ENCODE peak calls at places on chromosomes 4 and X, in six cellular contexts. One of them, this sample, is unnamed.

GRCh38 chr4:126750723-126751122 is 882.0 kb upstream of the INTU start:
- DNase-seq in stimulated activated naive CD8-positive, alpha-beta T cell treated with anti-CD3 and anti-CD28 coated beads, Interleukin-15, Interleukin-2, amounts not matched to agents 100 U/mL and 50 U/mL, for 24 hours: no peak
- DNase-seq in T-helper 2 cell: no peak
- DNase-seq in NCI-H1930: no peak
- DNase-seq in neuronal stem cell: no peak
- DNase-seq in NCI-H748 treated with DMSO at 0.1 percent for 48 hours: no peak
- DNase-seq in this sample: no peak

GRCh38 chr4:82125863-82126297 is 247.9 kb downstream of the HNRNPD start:
- DNase-seq in stimulated activated naive CD8-positive, alpha-beta T cell treated with anti-CD3 and anti-CD28 coated beads, Interleukin-15, Interleukin-2, amounts not matched to agents 100 U/mL and 50 U/mL, for 24 hours: no peak
- DNase-seq in T-helper 2 cell: no peak
- DNase-seq in NCI-H1930: no peak
- DNase-seq in neuronal stem cell: no peak
- DNase-seq in NCI-H748 treated with DMSO at 0.1 percent for 48 hours: no peak
- DNase-seq in this sample: no peak

GRCh38 chr4:3417448-3417847 is 24.3 kb upstream of the HGFAC start:
- DNase-seq in stimulated activated naive CD8-positive, alpha-beta T cell treated with anti-CD3 and anti-CD28 coated beads, Interleukin-15, Interleukin-2, amounts not matched to agents 100 U/mL and 50 U/mL, for 24 hours: no peak
- DNase-seq in T-helper 2 cell: no peak
- DNase-seq in NCI-H1930: no peak
- DNase-seq in neuronal stem cell: no peak
- DNase-seq in NCI-H748 treated with DMSO at 0.1 percent for 48 hours: no peak
- DNase-seq in this sample: no peak

GRCh38 chrX:22220941-22221340 is 51.8 kb upstream of the CBLL2 start:
- DNase-seq in stimulated activated naive CD8-positive, alpha-beta T cell treated with anti-CD3 and anti-CD28 coated beads, Interleukin-15, Interleukin-2, amounts not matched to agents 100 U/mL and 50 U/mL, for 24 hours: no peak
- DNase-seq in T-helper 2 cell: no peak
- DNase-seq in NCI-H1930: no peak
- DNase-seq in neuronal stem cell: no peak
- DNase-seq in NCI-H748 treated with DMSO at 0.1 percent for 48 hours: no peak
- DNase-seq in this sample: no peak

GRCh38 chr4:138114434-138114833 is 127.7 kb downstream of the SLC7A11 start:
- DNase-seq in stimulated activated naive CD8-positive, alpha-beta T cell treated with anti-CD3 and anti-CD28 coated beads, Interleukin-15, Interleukin-2, amounts not matched to agents 100 U/mL and 50 U/mL, for 24 hours: no peak
- DNase-seq in T-helper 2 cell: no peak
- DNase-seq in NCI-H1930: no peak
- DNase-seq in neuronal stem cell: no peak
- DNase-seq in NCI-H748 treated with DMSO at 0.1 percent for 48 hours: no peak
- DNase-seq in this sample: no peak

GRCh38 chrX:119690921-119691716 is 1.8 kb downstream of the SEPTIN6 start:
- DNase-seq in stimulated activated naive CD8-positive, alpha-beta T cell treated with anti-CD3 and anti-CD28 coated beads, Interleukin-15, Interleukin-2, amounts not matched to agents 100 U/mL and 50 U/mL, for 24 hours: peak; percentile 63
- DNase-seq in T-helper 2 cell: peak; percentile 57
- DNase-seq in NCI-H1930: no peak
- DNase-seq in neuronal stem cell: no peak
- DNase-seq in NCI-H748 treated with DMSO at 0.1 percent for 48 hours: no peak
- DNase-seq in this sample: no peak

GRCh38 chrX:51292421-51292820 is 40.2 kb upstream of the NUDT10 start:
- DNase-seq in stimulated activated naive CD8-positive, alpha-beta T cell treated with anti-CD3 and anti-CD28 coated beads, Interleukin-15, Interleukin-2, amounts not matched to agents 100 U/mL and 50 U/mL, for 24 hours: no peak
- DNase-seq in T-helper 2 cell: no peak
- DNase-seq in NCI-H1930: no peak
- DNase-seq in neuronal stem cell: no peak
- DNase-seq in NCI-H748 treated with DMSO at 0.1 percent for 48 hours: no peak
- DNase-seq in this sample: no peak

GRCh38 chr4:120062663-120063195 is 3.9 kb downstream of the MAD2L1 start:
- DNase-seq in stimulated activated naive CD8-positive, alpha-beta T cell treated with anti-CD3 and anti-CD28 coated beads, Interleukin-15, Interleukin-2, amounts not matched to agents 100 U/mL and 50 U/mL, for 24 hours: no peak
- DNase-seq in T-helper 2 cell: no peak
- DNase-seq in NCI-H1930: no peak
- DNase-seq in neuronal stem cell: no peak
- DNase-seq in NCI-H748 treated with DMSO at 0.1 percent for 48 hours: no peak
- DNase-seq in this sample: no peak

GRCh38 chr4:69787879-69788278 is 27.5 kb upstream of the SULT1B1 start:
- DNase-seq in stimulated activated naive CD8-positive, alpha-beta T cell treated with anti-CD3 and anti-CD28 coated beads, Interleukin-15, Interleukin-2, amounts not matched to agents 100 U/mL and 50 U/mL, for 24 hours: no peak
- DNase-seq in T-helper 2 cell: no peak
- DNase-seq in NCI-H1930: no peak
- DNase-seq in neuronal stem cell: no peak
- DNase-seq in NCI-H748 treated with DMSO at 0.1 percent for 48 hours: no peak
- DNase-seq in this sample: no peak

GRCh38 chrX:47590984-47591383 is 8.7 kb downstream of the TIMP1 start:
- DNase-seq in stimulated activated naive CD8-positive, alpha-beta T cell treated with anti-CD3 and anti-CD28 coated beads, Interleukin-15, Interleukin-2, amounts not matched to agents 100 U/mL and 50 U/mL, for 24 hours: no peak
- DNase-seq in T-helper 2 cell: no peak
- DNase-seq in NCI-H1930: no peak
- DNase-seq in neuronal stem cell: no peak
- DNase-seq in NCI-H748 treated with DMSO at 0.1 percent for 48 hours: no peak
- DNase-seq in this sample: no peak

GRCh38 chr4:25253072-25253447 is 19.2 kb downstream of the PI4K2B start:
- DNase-seq in stimulated activated naive CD8-positive, alpha-beta T cell treated with anti-CD3 and anti-CD28 coated beads, Interleukin-15, Interleukin-2, amounts not matched to agents 100 U/mL and 50 U/mL, for 24 hours: no peak
- DNase-seq in T-helper 2 cell: no peak
- DNase-seq in NCI-H1930: no peak
- DNase-seq in neuronal stem cell: no peak
- DNase-seq in NCI-H748 treated with DMSO at 0.1 percent for 48 hours: no peak
- DNase-seq in this sample: no peak

GRCh38 chr4:94469221-94469784 is 17.6 kb downstream of the PDLIM5 start:
- DNase-seq in stimulated activated naive CD8-positive, alpha-beta T cell treated with anti-CD3 and anti-CD28 coated beads, Interleukin-15, Interleukin-2, amounts not matched to agents 100 U/mL and 50 U/mL, for 24 hours: no peak
- DNase-seq in T-helper 2 cell: no peak
- DNase-seq in NCI-H1930: no peak
- DNase-seq in neuronal stem cell: no peak
- DNase-seq in NCI-H748 treated with DMSO at 0.1 percent for 48 hours: no peak
- DNase-seq in this sample: no peak

GRCh38 chrX:65745992-65746391 is 78.5 kb downstream of the MSN start:
- DNase-seq in stimulated activated naive CD8-positive, alpha-beta T cell treated with anti-CD3 and anti-CD28 coated beads, Interleukin-15, Interleukin-2, amounts not matched to agents 100 U/mL and 50 U/mL, for 24 hours: no peak
- DNase-seq in T-helper 2 cell: no peak
- DNase-seq in NCI-H1930: no peak
- DNase-seq in neuronal stem cell: no peak
- DNase-seq in NCI-H748 treated with DMSO at 0.1 percent for 48 hours: no peak
- DNase-seq in this sample: no peak

GRCh38 chr4:185711764-185712163 is 100.2 kb downstream of the SORBS2 start:
- DNase-seq in stimulated activated naive CD8-positive, alpha-beta T cell treated with anti-CD3 and anti-CD28 coated beads, Interleukin-15, Interleukin-2, amounts not matched to agents 100 U/mL and 50 U/mL, for 24 hours: no peak
- DNase-seq in T-helper 2 cell: no peak
- DNase-seq in NCI-H1930: no peak
- DNase-seq in neuronal stem cell: no peak
- DNase-seq in NCI-H748 treated with DMSO at 0.1 percent for 48 hours: no peak
- DNase-seq in this sample: no peak

GRCh38 chr4:140643571-140644055 is 74.9 kb upstream of the UCP1 start:
- DNase-seq in stimulated activated naive CD8-positive, alpha-beta T cell treated with anti-CD3 and anti-CD28 coated beads, Interleukin-15, Interleukin-2, amounts not matched to agents 100 U/mL and 50 U/mL, for 24 hours: no peak
- DNase-seq in T-helper 2 cell: no peak
- DNase-seq in NCI-H1930: no peak
- DNase-seq in neuronal stem cell: no peak
- DNase-seq in NCI-H748 treated with DMSO at 0.1 percent for 48 hours: no peak
- DNase-seq in this sample: no peak

GRCh38 chrX:71439420-71439819 is 73.3 kb downstream of the TAF1 start:
- DNase-seq in stimulated activated naive CD8-positive, alpha-beta T cell treated with anti-CD3 and anti-CD28 coated beads, Interleukin-15, Interleukin-2, amounts not matched to agents 100 U/mL and 50 U/mL, for 24 hours: no peak
- DNase-seq in T-helper 2 cell: no peak
- DNase-seq in NCI-H1930: no peak
- DNase-seq in neuronal stem cell: no peak
- DNase-seq in NCI-H748 treated with DMSO at 0.1 percent for 48 hours: no peak
- DNase-seq in this sample: no peak